ENCODE peak calls at places on chromosomes 12 and 14, in four cellular contexts. B is anterior cingulate cortex; O is stimulated activated CD8-positive, alpha-beta memory T cell treated with anti-CD3 and anti-CD28 coated beads, Interleukin-15, amount 100 ng/mL, for 24 hours; T is Daoy. Z is an unnamed sample.

GRCh38 chr12:125124320-125124966 is 59.2 kb downstream of the AACS start:
- DNase-seq in T (no peak), O (no peak), B (no peak), Z (no peak)

GRCh38 chr12:42208574-42208973 is 29.5 kb downstream of the YAF2 start:
- DNase-seq in B (no peak), O (no peak), T (no peak), Z (no peak)

GRCh38 chr12:103801709-103802585 is 39.1 kb downstream of the NT5DC3 start:
- DNase-seq in O (no peak), B (no peak), T (peak), Z (no peak)

GRCh38 chr12:68334136-68334535 is 2.0 kb upstream of the MDM1 start:
- DNase-seq in T (peak), B (no peak), O (no peak), Z (no peak)

GRCh38 chr12:116303929-116304328 is 26.4 kb upstream of the MED13L start:
- DNase-seq in T (no peak), O (no peak), B (no peak), Z (no peak)

GRCh38 chr14:52733824-52734223 is 3.9 kb downstream of the STYX start:
- DNase-seq in T (no peak), O (no peak), B (no peak), Z (no peak)

GRCh38 chr12:47021298-47021697 is 58.1 kb upstream of the PCED1B start:
- DNase-seq in O (no peak), T (peak), B (no peak), Z (no peak)

GRCh38 chr12:13976028-13976584 is 5.3 kb downstream of the GRIN2B start:
- DNase-seq in O (no peak), T (no peak), B (no peak), Z (no peak)

GRCh38 chr14:101461891-101462290 is 99.4 kb upstream of the DIO3 start:
- DNase-seq in B (no peak), O (no peak), T (no peak), Z (no peak)

GRCh38 chr12:116717466-116718457 is 20.1 kb downstream of the SPRING1 start:
- DNase-seq in O (no peak), T (no peak), B (peak), Z (peak)

GRCh38 chr12:122093098-122093883 is 14.7 kb downstream of the MLXIP start:
- DNase-seq in T (no peak), B (no peak), O (no peak), Z (no peak)

GRCh38 chr14:24806061-24806678 is 172.2 kb upstream of the GZMB start:
- DNase-seq in T (peak), B (peak), O (peak), Z (no peak)

GRCh38 chr12:126668961-126669360 is 1598.0 kb upstream of the TMEM132C start:
- DNase-seq in T (peak), O (no peak), B (no peak), Z (no peak)

GRCh38 chr12:49505672-49506071 is 33.2 kb upstream of the KCNH3 start:
- DNase-seq in O (no peak), T (no peak), B (no peak), Z (no peak)

GRCh38 chr12:71664411-71665108 is 459 bp downstream of the THAP2 start:
- DNase-seq in B (no peak), O (no peak), T (no peak), Z (no peak)

GRCh38 chr12:109947511-109947910 is 47.4 kb downstream of the TCHP start:
- DNase-seq in B (no peak), O (no peak), T (peak), Z (no peak)

GRCh38 chr12:46959484-46959883 is 119.9 kb upstream of the PCED1B start:
- DNase-seq in O (no peak), B (no peak), T (peak), Z (no peak)

GRCh38 chr14:24307575-24308341 is at the start of gene CIDEB:
- DNase-seq in O (no peak), T (peak), B (peak), Z (peak)

GRCh38 chr14:71554959-71555612 is 377.1 kb upstream of the RGS6 start:
- DNase-seq in T (no peak), O (no peak), B (no peak), Z (no peak)

GRCh38 chr12:120102189-120103043 is 14.1 kb downstream of the RAB35 start:
- DNase-seq in O (no peak), T (no peak), B (no peak), Z (peak)

GRCh38 chr12:116968986-116969385 is 58.2 kb downstream of the FBXW8 start:
- DNase-seq in T (no peak), B (no peak), O (no peak), Z (no peak)

GRCh38 chr14:41925409-41925808 is 318.7 kb downstream of the LRFN5 start:
- DNase-seq in T (peak), O (no peak), B (no peak), Z (no peak)

GRCh38 chr12:81591256-81591655 is 167.9 kb downstream of the PPFIA2 start:
- DNase-seq in T (no peak), O (no peak), B (no peak), Z (no peak)

GRCh38 chr12:52244615-52244994 is 11.6 kb downstream of the KRT7 start:
- DNase-seq in O (no peak), B (no peak), T (peak), Z (no peak)

GRCh38 chr14:70808023-70808401 is 1.3 kb downstream of the MAP3K9 start:
- DNase-seq in O (no peak), B (no peak), T (peak), Z (no peak)

GRCh38 chr12:90028620-90029051 is 320.0 kb upstream of the ATP2B1 start:
- DNase-seq in O (no peak), B (no peak), T (no peak), Z (no peak)

GRCh38 chr12:121424632-121424992 is 24.7 kb downstream of the RNF34 start:
- DNase-seq in O (no peak), T (no peak), B (no peak), Z (no peak)

GRCh38 chr12:94193168-94193567 is 44.8 kb downstream of the PLXNC1 start:
- DNase-seq in O (no peak), B (no peak), T (no peak), Z (no peak)

GRCh38 chr12:4353785-4354208 is 25.7 kb downstream of the FGF23 start:
- DNase-seq in B (no peak), T (peak), O (no peak), Z (no peak)

GRCh38 chr14:82500222-82500621 is 966.6 kb upstream of the SEL1L start:
- DNase-seq in B (no peak), T (no peak), O (no peak), Z (no peak)

GRCh38 chr12:114841557-114842251 is 157.7 kb upstream of the TBX3 start:
- DNase-seq in B (no peak), T (no peak), O (no peak), Z (no peak)

GRCh38 chr14:103105580-103106168 is 11.1 kb downstream of the EXOC3L4 start:
- DNase-seq in T (no peak), O (no peak), B (no peak), Z (no peak)

GRCh38 chr14:104494483-104494882 is 85.1 kb upstream of the C14orf180 start:
- DNase-seq in O (no peak), B (no peak), T (no peak), Z (no peak)

GRCh38 chr12:107847430-107847829 is 72.9 kb downstream of the ASCL4 start:
- DNase-seq in B (no peak), O (no peak), T (no peak), Z (no peak)

GRCh38 chr14:24066490-24067132 is 4.8 kb upstream of the CPNE6 start:
- DNase-seq in B (no peak), O (no peak), T (no peak), Z (no peak)

GRCh38 chr14:65594153-65594881 is 181.8 kb downstream of the FUT8 start:
- DNase-seq in O (no peak), B (no peak), T (no peak), Z (no peak)

GRCh38 chr12:59403259-59403932 is 192.4 kb upstream of the SLC16A7 start:
- DNase-seq in T (no peak), O (no peak), B (peak), Z (no peak)

GRCh38 chr12:83097656-83098055 is 410.9 kb downstream of the TMTC2 start:
- DNase-seq in B (peak), T (no peak), O (no peak), Z (no peak)

GRCh38 chr14:47194051-47194450 is 481.4 kb downstream of the MDGA2 start:
- DNase-seq in B (no peak), T (no peak), O (no peak), Z (no peak)